ENCODE peak calls at places on chromosomes 5 and 9, in ten cellular contexts. One of them, this sample, is unnamed.

GRCh38 chr5:57735754-57736153 is 253.1 kb upstream of the ACTBL2 start:
- DNase-seq in activated T-helper 1 cell treated with Interleukin-2 at 50 U/mL for 16 hours: no peak
- DNase-seq in foreskin melanocyte: peak
- DNase-seq in islet precursor cell: no peak
- DNase-seq in hepatic stellate cell: peak
- DNase-seq in neural crest cell: no peak
- DNase-seq in HFFc6: peak
- DNase-seq in IMR-90: peak
- DNase-seq in NCI-H774: no peak
- DNase-seq in endothelial cell of umbilical vein: peak
- DNase-seq in this sample: no peak

GRCh38 chr9:113651896-113652295 is 188.4 kb downstream of the RGS3 start:
- DNase-seq in activated T-helper 1 cell treated with Interleukin-2 at 50 U/mL for 16 hours: no peak
- DNase-seq in foreskin melanocyte: no peak
- DNase-seq in islet precursor cell: peak
- DNase-seq in hepatic stellate cell: no peak
- DNase-seq in neural crest cell: no peak
- DNase-seq in HFFc6: no peak
- DNase-seq in IMR-90: no peak
- DNase-seq in NCI-H774: no peak
- DNase-seq in endothelial cell of umbilical vein: no peak
- DNase-seq in this sample: no peak

GRCh38 chr9:89864257-89864656 is 259.4 kb downstream of the GADD45G start:
- DNase-seq in activated T-helper 1 cell treated with Interleukin-2 at 50 U/mL for 16 hours: no peak
- DNase-seq in foreskin melanocyte: no peak
- DNase-seq in islet precursor cell: no peak
- DNase-seq in hepatic stellate cell: no peak
- DNase-seq in neural crest cell: no peak
- DNase-seq in HFFc6: no peak
- DNase-seq in IMR-90: no peak
- DNase-seq in NCI-H774: peak
- DNase-seq in endothelial cell of umbilical vein: no peak
- DNase-seq in this sample: no peak

GRCh38 chr9:71683598-71684235 is 84.6 kb downstream of the CEMIP2 start:
- DNase-seq in activated T-helper 1 cell treated with Interleukin-2 at 50 U/mL for 16 hours: no peak
- DNase-seq in foreskin melanocyte: peak
- DNase-seq in islet precursor cell: peak
- DNase-seq in hepatic stellate cell: no peak
- DNase-seq in neural crest cell: no peak
- DNase-seq in HFFc6: peak
- DNase-seq in IMR-90: peak
- DNase-seq in NCI-H774: no peak
- DNase-seq in endothelial cell of umbilical vein: no peak
- DNase-seq in this sample: peak

GRCh38 chr5:59317023-59317771 is 576.3 kb downstream of the PDE4D start:
- DNase-seq in activated T-helper 1 cell treated with Interleukin-2 at 50 U/mL for 16 hours: no peak
- DNase-seq in foreskin melanocyte: peak
- DNase-seq in islet precursor cell: peak
- DNase-seq in hepatic stellate cell: no peak
- DNase-seq in neural crest cell: peak
- DNase-seq in HFFc6: peak
- DNase-seq in IMR-90: peak
- DNase-seq in NCI-H774: no peak
- DNase-seq in endothelial cell of umbilical vein: peak
- DNase-seq in this sample: peak

GRCh38 chr9:78320875-78321496 is 24.1 kb downstream of the PSAT1 start:
- DNase-seq in activated T-helper 1 cell treated with Interleukin-2 at 50 U/mL for 16 hours: no peak
- DNase-seq in foreskin melanocyte: no peak
- DNase-seq in islet precursor cell: no peak
- DNase-seq in hepatic stellate cell: no peak
- DNase-seq in neural crest cell: no peak
- DNase-seq in HFFc6: no peak
- DNase-seq in IMR-90: no peak
- DNase-seq in NCI-H774: no peak
- DNase-seq in endothelial cell of umbilical vein: no peak
- DNase-seq in this sample: no peak

GRCh38 chr9:130658893-130659698 is 5.3 kb upstream of the PRDM12 start:
- DNase-seq in activated T-helper 1 cell treated with Interleukin-2 at 50 U/mL for 16 hours: no peak
- DNase-seq in foreskin melanocyte: no peak
- DNase-seq in islet precursor cell: no peak
- DNase-seq in hepatic stellate cell: no peak
- DNase-seq in neural crest cell: no peak
- DNase-seq in HFFc6: no peak
- DNase-seq in IMR-90: no peak
- DNase-seq in NCI-H774: no peak
- DNase-seq in endothelial cell of umbilical vein: no peak
- DNase-seq in this sample: peak

GRCh38 chr5:75601996-75602395 is 9.3 kb upstream of the ANKDD1B start:
- DNase-seq in activated T-helper 1 cell treated with Interleukin-2 at 50 U/mL for 16 hours: no peak
- DNase-seq in foreskin melanocyte: no peak
- DNase-seq in islet precursor cell: peak
- DNase-seq in hepatic stellate cell: peak
- DNase-seq in neural crest cell: no peak
- DNase-seq in HFFc6: peak
- DNase-seq in IMR-90: peak
- DNase-seq in NCI-H774: no peak
- DNase-seq in endothelial cell of umbilical vein: no peak
- DNase-seq in this sample: no peak

GRCh38 chr5:137367951-137368350 is 131.2 kb downstream of the SPOCK1 start:
- DNase-seq in activated T-helper 1 cell treated with Interleukin-2 at 50 U/mL for 16 hours: no peak
- DNase-seq in foreskin melanocyte: no peak
- DNase-seq in islet precursor cell: no peak
- DNase-seq in hepatic stellate cell: no peak
- DNase-seq in neural crest cell: no peak
- DNase-seq in HFFc6: no peak
- DNase-seq in IMR-90: no peak
- DNase-seq in NCI-H774: no peak
- DNase-seq in endothelial cell of umbilical vein: no peak
- DNase-seq in this sample: no peak

GRCh38 chr5:172886396-172886932 is 52.4 kb downstream of the ERGIC1 start:
- DNase-seq in activated T-helper 1 cell treated with Interleukin-2 at 50 U/mL for 16 hours: no peak
- DNase-seq in foreskin melanocyte: no peak
- DNase-seq in islet precursor cell: no peak
- DNase-seq in hepatic stellate cell: no peak
- DNase-seq in neural crest cell: no peak
- DNase-seq in HFFc6: no peak
- DNase-seq in IMR-90: no peak
- DNase-seq in NCI-H774: no peak
- DNase-seq in endothelial cell of umbilical vein: no peak
- DNase-seq in this sample: no peak

GRCh38 chr5:29229461-29229860 is 1964.0 kb upstream of the CDH6 start:
- DNase-seq in activated T-helper 1 cell treated with Interleukin-2 at 50 U/mL for 16 hours: no peak
- DNase-seq in foreskin melanocyte: no peak
- DNase-seq in islet precursor cell: no peak
- DNase-seq in hepatic stellate cell: no peak
- DNase-seq in neural crest cell: no peak
- DNase-seq in HFFc6: no peak
- DNase-seq in IMR-90: no peak
- DNase-seq in NCI-H774: no peak
- DNase-seq in endothelial cell of umbilical vein: no peak
- DNase-seq in this sample: no peak

GRCh38 chr9:136711751-136712689 is at the start of gene DIPK1B:
- DNase-seq in activated T-helper 1 cell treated with Interleukin-2 at 50 U/mL for 16 hours: no peak
- DNase-seq in foreskin melanocyte: no peak
- DNase-seq in islet precursor cell: peak
- DNase-seq in hepatic stellate cell: no peak
- DNase-seq in neural crest cell: peak
- DNase-seq in HFFc6: no peak
- DNase-seq in IMR-90: no peak
- DNase-seq in NCI-H774: peak
- DNase-seq in endothelial cell of umbilical vein: peak
- DNase-seq in this sample: peak

GRCh38 chr5:9841516-9841915 is 211.4 kb upstream of the TAS2R1 start:
- DNase-seq in activated T-helper 1 cell treated with Interleukin-2 at 50 U/mL for 16 hours: no peak
- DNase-seq in foreskin melanocyte: no peak
- DNase-seq in islet precursor cell: no peak
- DNase-seq in hepatic stellate cell: no peak
- DNase-seq in neural crest cell: no peak
- DNase-seq in HFFc6: no peak
- DNase-seq in IMR-90: no peak
- DNase-seq in NCI-H774: no peak
- DNase-seq in endothelial cell of umbilical vein: no peak
- DNase-seq in this sample: no peak

GRCh38 chr5:142922223-142922952 is 152.2 kb downstream of the ARHGAP26 start:
- DNase-seq in activated T-helper 1 cell treated with Interleukin-2 at 50 U/mL for 16 hours: no peak
- DNase-seq in foreskin melanocyte: peak
- DNase-seq in islet precursor cell: no peak
- DNase-seq in hepatic stellate cell: peak
- DNase-seq in neural crest cell: no peak
- DNase-seq in HFFc6: peak
- DNase-seq in IMR-90: peak
- DNase-seq in NCI-H774: peak
- DNase-seq in endothelial cell of umbilical vein: peak
- DNase-seq in this sample: peak

GRCh38 chr5:104088876-104089778 is 526.5 kb upstream of the NUDT12 start:
- DNase-seq in activated T-helper 1 cell treated with Interleukin-2 at 50 U/mL for 16 hours: no peak
- DNase-seq in foreskin melanocyte: peak
- DNase-seq in islet precursor cell: no peak
- DNase-seq in hepatic stellate cell: no peak
- DNase-seq in neural crest cell: no peak
- DNase-seq in HFFc6: no peak
- DNase-seq in IMR-90: no peak
- DNase-seq in NCI-H774: no peak
- DNase-seq in endothelial cell of umbilical vein: no peak
- DNase-seq in this sample: no peak

GRCh38 chr5:122151640-122152039 is 22.3 kb downstream of the ZNF474 start:
- DNase-seq in activated T-helper 1 cell treated with Interleukin-2 at 50 U/mL for 16 hours: no peak
- DNase-seq in foreskin melanocyte: no peak
- DNase-seq in islet precursor cell: peak
- DNase-seq in hepatic stellate cell: no peak
- DNase-seq in neural crest cell: no peak
- DNase-seq in HFFc6: peak
- DNase-seq in IMR-90: peak
- DNase-seq in NCI-H774: no peak
- DNase-seq in endothelial cell of umbilical vein: no peak
- DNase-seq in this sample: no peak

GRCh38 chr5:104186100-104186499 is 623.5 kb upstream of the NUDT12 start:
- DNase-seq in activated T-helper 1 cell treated with Interleukin-2 at 50 U/mL for 16 hours: no peak
- DNase-seq in foreskin melanocyte: no peak
- DNase-seq in islet precursor cell: peak
- DNase-seq in hepatic stellate cell: no peak
- DNase-seq in neural crest cell: no peak
- DNase-seq in HFFc6: no peak
- DNase-seq in IMR-90: no peak
- DNase-seq in NCI-H774: no peak
- DNase-seq in endothelial cell of umbilical vein: no peak
- DNase-seq in this sample: peak

GRCh38 chr9:35652829-35653209 is 2.1 kb upstream of the SIT1 start:
- DNase-seq in activated T-helper 1 cell treated with Interleukin-2 at 50 U/mL for 16 hours: no peak
- DNase-seq in foreskin melanocyte: no peak
- DNase-seq in islet precursor cell: peak
- DNase-seq in hepatic stellate cell: no peak
- DNase-seq in neural crest cell: no peak
- DNase-seq in HFFc6: no peak
- DNase-seq in IMR-90: no peak
- DNase-seq in NCI-H774: no peak
- DNase-seq in endothelial cell of umbilical vein: no peak
- DNase-seq in this sample: no peak

GRCh38 chr9:18182636-18183035 is 291.3 kb upstream of the ADAMTSL1 start:
- DNase-seq in activated T-helper 1 cell treated with Interleukin-2 at 50 U/mL for 16 hours: no peak
- DNase-seq in foreskin melanocyte: no peak
- DNase-seq in islet precursor cell: no peak
- DNase-seq in hepatic stellate cell: no peak
- DNase-seq in neural crest cell: no peak
- DNase-seq in HFFc6: no peak
- DNase-seq in IMR-90: no peak
- DNase-seq in NCI-H774: no peak
- DNase-seq in endothelial cell of umbilical vein: no peak
- DNase-seq in this sample: no peak

GRCh38 chr9:136146126-136147037 is 27.7 kb upstream of the TMEM250 start:
- DNase-seq in activated T-helper 1 cell treated with Interleukin-2 at 50 U/mL for 16 hours: no peak
- DNase-seq in foreskin melanocyte: no peak
- DNase-seq in islet precursor cell: no peak
- DNase-seq in hepatic stellate cell: no peak
- DNase-seq in neural crest cell: no peak
- DNase-seq in HFFc6: no peak
- DNase-seq in IMR-90: no peak
- DNase-seq in NCI-H774: no peak
- DNase-seq in endothelial cell of umbilical vein: no peak
- DNase-seq in this sample: no peak

GRCh38 chr5:156388233-156388632 is 61.3 kb downstream of the SGCD start:
- DNase-seq in activated T-helper 1 cell treated with Interleukin-2 at 50 U/mL for 16 hours: no peak
- DNase-seq in foreskin melanocyte: no peak
- DNase-seq in islet precursor cell: no peak
- DNase-seq in hepatic stellate cell: no peak
- DNase-seq in neural crest cell: no peak
- DNase-seq in HFFc6: no peak
- DNase-seq in IMR-90: no peak
- DNase-seq in NCI-H774: no peak
- DNase-seq in endothelial cell of umbilical vein: no peak
- DNase-seq in this sample: no peak

GRCh38 chr5:141121563-141121962 is at the start of gene PCDHB4:
- DNase-seq in activated T-helper 1 cell treated with Interleukin-2 at 50 U/mL for 16 hours: no peak
- DNase-seq in foreskin melanocyte: no peak
- DNase-seq in islet precursor cell: no peak
- DNase-seq in hepatic stellate cell: no peak
- DNase-seq in neural crest cell: no peak
- DNase-seq in HFFc6: no peak
- DNase-seq in IMR-90: no peak
- DNase-seq in NCI-H774: no peak
- DNase-seq in endothelial cell of umbilical vein: peak
- DNase-seq in this sample: peak

GRCh38 chr5:25995209-25995608 is 1043.2 kb downstream of the CDH9 start:
- DNase-seq in activated T-helper 1 cell treated with Interleukin-2 at 50 U/mL for 16 hours: no peak
- DNase-seq in foreskin melanocyte: no peak
- DNase-seq in islet precursor cell: no peak
- DNase-seq in hepatic stellate cell: no peak
- DNase-seq in neural crest cell: no peak
- DNase-seq in HFFc6: no peak
- DNase-seq in IMR-90: no peak
- DNase-seq in NCI-H774: no peak
- DNase-seq in endothelial cell of umbilical vein: no peak
- DNase-seq in this sample: no peak

GRCh38 chr9:113184509-113184908 is 33.7 kb downstream of the SLC31A2 start:
- DNase-seq in activated T-helper 1 cell treated with Interleukin-2 at 50 U/mL for 16 hours: no peak
- DNase-seq in foreskin melanocyte: no peak
- DNase-seq in islet precursor cell: no peak
- DNase-seq in hepatic stellate cell: no peak
- DNase-seq in neural crest cell: no peak
- DNase-seq in HFFc6: peak
- DNase-seq in IMR-90: peak
- DNase-seq in NCI-H774: no peak
- DNase-seq in endothelial cell of umbilical vein: no peak
- DNase-seq in this sample: no peak

GRCh38 chr5:88658005-88658404 is 225.0 kb downstream of the MEF2C start:
- DNase-seq in activated T-helper 1 cell treated with Interleukin-2 at 50 U/mL for 16 hours: no peak
- DNase-seq in foreskin melanocyte: no peak
- DNase-seq in islet precursor cell: no peak
- DNase-seq in hepatic stellate cell: no peak
- DNase-seq in neural crest cell: no peak
- DNase-seq in HFFc6: no peak
- DNase-seq in IMR-90: no peak
- DNase-seq in NCI-H774: no peak
- DNase-seq in endothelial cell of umbilical vein: no peak
- DNase-seq in this sample: no peak

GRCh38 chr5:132203464-132203818 is 24.2 kb downstream of the P4HA2 start:
- DNase-seq in activated T-helper 1 cell treated with Interleukin-2 at 50 U/mL for 16 hours: no peak
- DNase-seq in foreskin melanocyte: no peak
- DNase-seq in islet precursor cell: peak
- DNase-seq in hepatic stellate cell: no peak
- DNase-seq in neural crest cell: no peak
- DNase-seq in HFFc6: peak
- DNase-seq in IMR-90: peak
- DNase-seq in NCI-H774: no peak
- DNase-seq in endothelial cell of umbilical vein: no peak
- DNase-seq in this sample: no peak

GRCh38 chr5:172564187-172564586 is 76.9 kb upstream of the NEURL1B start:
- DNase-seq in activated T-helper 1 cell treated with Interleukin-2 at 50 U/mL for 16 hours: no peak
- DNase-seq in foreskin melanocyte: no peak
- DNase-seq in islet precursor cell: no peak
- DNase-seq in hepatic stellate cell: no peak
- DNase-seq in neural crest cell: no peak
- DNase-seq in HFFc6: no peak
- DNase-seq in IMR-90: no peak
- DNase-seq in NCI-H774: peak
- DNase-seq in endothelial cell of umbilical vein: no peak
- DNase-seq in this sample: no peak

GRCh38 chr5:160957312-160957711 is 105.3 kb upstream of the ATP10B start:
- DNase-seq in activated T-helper 1 cell treated with Interleukin-2 at 50 U/mL for 16 hours: no peak
- DNase-seq in foreskin melanocyte: no peak
- DNase-seq in islet precursor cell: no peak
- DNase-seq in hepatic stellate cell: no peak
- DNase-seq in neural crest cell: no peak
- DNase-seq in HFFc6: no peak
- DNase-seq in IMR-90: no peak
- DNase-seq in NCI-H774: no peak
- DNase-seq in endothelial cell of umbilical vein: no peak
- DNase-seq in this sample: no peak